ENCODE peak calls at places on chromosome 5, in seven cellular contexts. One of them, this sample, is unnamed.

GRCh38 chr5:961002-961710 is 47.4 kb upstream of the NKD2 start:
- DNase-seq in neural crest cell: no peak
- DNase-seq in CD4-positive, CD25-positive, alpha-beta regulatory T cell: no peak
- DNase-seq in uterus: no peak
- DNase-seq in H1: no peak
- DNase-seq in non-pigmented ciliary epithelial cell: no peak
- DNase-seq in kidney: peak
- DNase-seq in this sample: no peak

GRCh38 chr5:157575096-157575872 is at the start of gene ADAM19:
- DNase-seq in uterus: peak
- DNase-seq in neural crest cell: peak
- DNase-seq in CD4-positive, CD25-positive, alpha-beta regulatory T cell: peak
- DNase-seq in non-pigmented ciliary epithelial cell: no peak
- DNase-seq in kidney: peak
- DNase-seq in H1: peak
- DNase-seq in this sample: no peak

GRCh38 chr5:178895615-178896571 is at the start of gene ZFP2:
- DNase-seq in CD4-positive, CD25-positive, alpha-beta regulatory T cell: no peak
- DNase-seq in uterus: peak
- DNase-seq in neural crest cell: peak
- DNase-seq in non-pigmented ciliary epithelial cell: no peak
- DNase-seq in H1: peak
- DNase-seq in kidney: peak
- DNase-seq in this sample: no peak

GRCh38 chr5:9621379-9621903 is 8.7 kb downstream of the TAS2R1 start:
- DNase-seq in kidney: no peak
- DNase-seq in CD4-positive, CD25-positive, alpha-beta regulatory T cell: no peak
- DNase-seq in non-pigmented ciliary epithelial cell: peak
- DNase-seq in uterus: no peak
- DNase-seq in neural crest cell: no peak
- DNase-seq in H1: no peak
- DNase-seq in this sample: peak

GRCh38 chr5:36156124-36156601 is 4.3 kb downstream of the SKP2 start:
- DNase-seq in CD4-positive, CD25-positive, alpha-beta regulatory T cell: no peak
- DNase-seq in kidney: no peak
- DNase-seq in neural crest cell: no peak
- DNase-seq in uterus: no peak
- DNase-seq in non-pigmented ciliary epithelial cell: peak
- DNase-seq in H1: no peak
- DNase-seq in this sample: peak

GRCh38 chr5:58188287-58188651 is 271.6 kb downstream of the PLK2 start:
- DNase-seq in CD4-positive, CD25-positive, alpha-beta regulatory T cell: no peak
- DNase-seq in neural crest cell: no peak
- DNase-seq in uterus: no peak
- DNase-seq in non-pigmented ciliary epithelial cell: peak
- DNase-seq in kidney: no peak
- DNase-seq in H1: no peak
- DNase-seq in this sample: peak

GRCh38 chr5:177552839-177553455 is 1.4 kb downstream of the FAM193B start:
- DNase-seq in CD4-positive, CD25-positive, alpha-beta regulatory T cell: no peak
- DNase-seq in non-pigmented ciliary epithelial cell: no peak
- DNase-seq in uterus: no peak
- DNase-seq in kidney: no peak
- DNase-seq in neural crest cell: peak
- DNase-seq in H1: no peak
- DNase-seq in this sample: no peak

GRCh38 chr5:31911291-31912265 is 262.5 kb downstream of the GOLPH3 start:
- DNase-seq in kidney: no peak
- DNase-seq in uterus: no peak
- DNase-seq in H1: no peak
- DNase-seq in neural crest cell: no peak
- DNase-seq in CD4-positive, CD25-positive, alpha-beta regulatory T cell: no peak
- DNase-seq in non-pigmented ciliary epithelial cell: no peak
- DNase-seq in this sample: no peak

GRCh38 chr5:159855476-159856157 is 60.7 kb upstream of the ADRA1B start:
- DNase-seq in CD4-positive, CD25-positive, alpha-beta regulatory T cell: no peak
- DNase-seq in non-pigmented ciliary epithelial cell: no peak
- DNase-seq in kidney: no peak
- DNase-seq in uterus: peak
- DNase-seq in neural crest cell: no peak
- DNase-seq in H1: no peak
- DNase-seq in this sample: no peak

GRCh38 chr5:169637856-169638190 is 748 bp downstream of the DOCK2 start:
- DNase-seq in CD4-positive, CD25-positive, alpha-beta regulatory T cell: peak
- DNase-seq in non-pigmented ciliary epithelial cell: no peak
- DNase-seq in neural crest cell: no peak
- DNase-seq in H1: no peak
- DNase-seq in kidney: no peak
- DNase-seq in uterus: no peak
- DNase-seq in this sample: no peak

GRCh38 chr5:169165052-169165451 is 135.9 kb downstream of the SLIT3 start:
- DNase-seq in kidney: no peak
- DNase-seq in CD4-positive, CD25-positive, alpha-beta regulatory T cell: no peak
- DNase-seq in neural crest cell: no peak
- DNase-seq in H1: no peak
- DNase-seq in uterus: no peak
- DNase-seq in non-pigmented ciliary epithelial cell: no peak
- DNase-seq in this sample: no peak

GRCh38 chr5:79878721-79879336 is 112.2 kb downstream of the MTX3 start:
- DNase-seq in H1: peak
- DNase-seq in non-pigmented ciliary epithelial cell: no peak
- DNase-seq in CD4-positive, CD25-positive, alpha-beta regulatory T cell: no peak
- DNase-seq in uterus: no peak
- DNase-seq in neural crest cell: peak
- DNase-seq in kidney: no peak
- DNase-seq in this sample: no peak

GRCh38 chr5:56527174-56527573 is 288.2 kb upstream of the MAP3K1 start:
- DNase-seq in uterus: no peak
- DNase-seq in kidney: peak
- DNase-seq in CD4-positive, CD25-positive, alpha-beta regulatory T cell: no peak
- DNase-seq in neural crest cell: no peak
- DNase-seq in non-pigmented ciliary epithelial cell: no peak
- DNase-seq in H1: no peak
- DNase-seq in this sample: no peak

GRCh38 chr5:112848116-112848811 is 12.8 kb upstream of the SRP19 start:
- DNase-seq in H1: no peak
- DNase-seq in neural crest cell: no peak
- DNase-seq in CD4-positive, CD25-positive, alpha-beta regulatory T cell: peak
- DNase-seq in non-pigmented ciliary epithelial cell: peak
- DNase-seq in kidney: no peak
- DNase-seq in uterus: no peak
- DNase-seq in this sample: peak

GRCh38 chr5:68424799-68425537 is 209.4 kb downstream of the PIK3R1 start:
- DNase-seq in kidney: no peak
- DNase-seq in H1: no peak
- DNase-seq in non-pigmented ciliary epithelial cell: peak
- DNase-seq in CD4-positive, CD25-positive, alpha-beta regulatory T cell: peak
- DNase-seq in uterus: no peak
- DNase-seq in neural crest cell: no peak
- DNase-seq in this sample: no peak

GRCh38 chr5:96876292-96876850 is at the start of gene ERAP2:
- DNase-seq in H1: no peak
- DNase-seq in CD4-positive, CD25-positive, alpha-beta regulatory T cell: peak
- DNase-seq in neural crest cell: no peak
- DNase-seq in uterus: no peak
- DNase-seq in kidney: no peak
- DNase-seq in non-pigmented ciliary epithelial cell: no peak
- DNase-seq in this sample: no peak

GRCh38 chr5:150895431-150896428 is 9.1 kb downstream of the ZNF300 start:
- DNase-seq in kidney: no peak
- DNase-seq in CD4-positive, CD25-positive, alpha-beta regulatory T cell: no peak
- DNase-seq in neural crest cell: no peak
- DNase-seq in H1: no peak
- DNase-seq in non-pigmented ciliary epithelial cell: no peak
- DNase-seq in uterus: no peak
- DNase-seq in this sample: no peak

GRCh38 chr5:78811121-78811832 is 162.7 kb upstream of the LHFPL2 start:
- DNase-seq in kidney: no peak
- DNase-seq in CD4-positive, CD25-positive, alpha-beta regulatory T cell: no peak
- DNase-seq in H1: no peak
- DNase-seq in non-pigmented ciliary epithelial cell: no peak
- DNase-seq in neural crest cell: no peak
- DNase-seq in uterus: no peak
- DNase-seq in this sample: no peak

GRCh38 chr5:167631191-167631590 is 660.3 kb upstream of the WWC1 start:
- DNase-seq in CD4-positive, CD25-positive, alpha-beta regulatory T cell: no peak
- DNase-seq in non-pigmented ciliary epithelial cell: no peak
- DNase-seq in H1: no peak
- DNase-seq in uterus: no peak
- DNase-seq in kidney: no peak
- DNase-seq in neural crest cell: no peak
- DNase-seq in this sample: no peak

GRCh38 chr5:93785475-93785874 is 44.1 kb upstream of the POU5F2 start:
- DNase-seq in neural crest cell: no peak
- DNase-seq in CD4-positive, CD25-positive, alpha-beta regulatory T cell: no peak
- DNase-seq in H1: no peak
- DNase-seq in non-pigmented ciliary epithelial cell: no peak
- DNase-seq in kidney: no peak
- DNase-seq in uterus: no peak
- DNase-seq in this sample: no peak

GRCh38 chr5:157057459-157058370 is 1.2 kb downstream of the HAVCR1 start:
- DNase-seq in non-pigmented ciliary epithelial cell: no peak
- DNase-seq in H1: no peak
- DNase-seq in CD4-positive, CD25-positive, alpha-beta regulatory T cell: no peak
- DNase-seq in uterus: no peak
- DNase-seq in kidney: no peak
- DNase-seq in neural crest cell: no peak
- DNase-seq in this sample: no peak

GRCh38 chr5:11719888-11720481 is 184.3 kb downstream of the CTNND2 start:
- DNase-seq in neural crest cell: peak
- DNase-seq in non-pigmented ciliary epithelial cell: peak
- DNase-seq in kidney: no peak
- DNase-seq in CD4-positive, CD25-positive, alpha-beta regulatory T cell: no peak
- DNase-seq in uterus: no peak
- DNase-seq in H1: no peak
- DNase-seq in this sample: no peak